ENCODE peak calls at places on chromosomes 2 and 18, in six cellular contexts. B, N, Z, E, O and T are unnamed samples.

GRCh38 chr2:226130192-226130591 is 669.4 kb downstream of the IRS1 start:
- DNase-seq in B (no peak), N (no peak), Z (peak), E (no peak), O (no peak), T (no peak)

GRCh38 chr2:207008105-207008990 is 69.0 kb downstream of the CPO start:
- DNase-seq in B (no peak), N (peak), Z (peak), E (no peak), O (no peak), T (peak)

GRCh38 chr2:222024934-222025890 is 273.6 kb downstream of the PAX3 start:
- DNase-seq in B (no peak), N (peak), Z (peak), E (peak), O (peak), T (peak)

GRCh38 chr2:197208841-197209240 is 101.7 kb downstream of the ANKRD44 start:
- DNase-seq in B (no peak), N (no peak), Z (no peak), E (no peak), O (no peak), T (no peak)

GRCh38 chr2:74261204-74261864 is 62.9 kb downstream of the MTHFD2 start:
- DNase-seq in B (no peak), N (peak), Z (peak), E (no peak), O (peak), T (peak)

GRCh38 chr2:96186562-96186961 is 22.1 kb downstream of the STARD7 start:
- DNase-seq in B (no peak), N (no peak), Z (no peak), E (no peak), O (no peak), T (no peak)

GRCh38 chr2:191635333-191636234 is 42.4 kb upstream of the NABP1 start:
- DNase-seq in B (no peak), N (no peak), Z (peak), E (no peak), O (peak), T (no peak)

GRCh38 chr18:41645600-41646360 is 309.3 kb upstream of the PIK3C3 start:
- DNase-seq in B (no peak), N (no peak), Z (no peak), E (no peak), O (no peak), T (no peak)

GRCh38 chr2:74584088-74584645 is 29.6 kb downstream of the DOK1 start:
- DNase-seq in B (no peak), N (no peak), Z (peak), E (no peak), O (peak), T (no peak)

GRCh38 chr2:199223791-199224190 is 233.9 kb downstream of the SATB2 start:
- DNase-seq in B (no peak), N (no peak), Z (peak), E (no peak), O (no peak), T (no peak)

GRCh38 chr2:201854841-201855240 is 48.5 kb downstream of the CDK15 start:
- DNase-seq in B (no peak), N (no peak), Z (no peak), E (no peak), O (no peak), T (no peak)

GRCh38 chr2:55843096-55843991 is 80.2 kb downstream of the EFEMP1 start:
- DNase-seq in B (no peak), N (no peak), Z (peak), E (peak), O (no peak), T (no peak)

GRCh38 chr2:231932985-231933915 is 7.1 kb upstream of the NPPC start:
- DNase-seq in B (no peak), N (no peak), Z (no peak), E (no peak), O (no peak), T (no peak)

GRCh38 chr2:63903003-63903402 is 61.3 kb downstream of the UGP2 start:
- DNase-seq in B (no peak), N (no peak), Z (no peak), E (no peak), O (no peak), T (no peak)

GRCh38 chr2:233831861-233832260 is 22.5 kb downstream of the HJURP start:
- DNase-seq in B (no peak), N (no peak), Z (no peak), E (no peak), O (no peak), T (no peak)

GRCh38 chr18:8301427-8302172 is 307.6 kb upstream of the RAB12 start:
- DNase-seq in B (no peak), N (no peak), Z (no peak), E (peak), O (no peak), T (no peak)

GRCh38 chr2:126115975-126116374 is 540.0 kb upstream of the GYPC start:
- DNase-seq in B (no peak), N (no peak), Z (no peak), E (no peak), O (no peak), T (no peak)

GRCh38 chr2:61816480-61817355 is 37.1 kb downstream of the FAM161A start:
- DNase-seq in B (no peak), N (no peak), Z (no peak), E (no peak), O (no peak), T (no peak)

GRCh38 chr2:147639891-147640290 is 204.9 kb upstream of the ACVR2A start:
- DNase-seq in B (no peak), N (no peak), Z (no peak), E (no peak), O (peak), T (no peak)

GRCh38 chr2:144358979-144359541 is 160.9 kb downstream of the ZEB2 start:
- DNase-seq in B (no peak), N (no peak), Z (peak), E (no peak), O (peak), T (no peak)